ENCODE peak calls at places on chromosomes 3 and 15, in seven cellular contexts. O is GM12878, Y is GM20000, A is pancreas, C is Caco-2, F is breast epithelium, R is GM13976. K is an unnamed sample.

GRCh38 chr15:25730918-25731317 is 132.2 kb downstream of the ATP10A start:
- DNase-seq in O (no peak), Y (no peak), A (no peak), C (no peak), F (no peak), R (no peak), K (no peak)

GRCh38 chr3:141393151-141394076 is 25.1 kb downstream of the ZBTB38 start:
- DNase-seq in O (no peak), Y (no peak), A (no peak), C (no peak), F (peak; percentile 54), R (no peak), K (no peak)

GRCh38 chr15:101045236-101045646 is 126.1 kb downstream of the LRRK1 start:
- DNase-seq in O (no peak), Y (no peak), A (peak; percentile 4), C (peak; percentile 5), F (no peak), R (no peak), K (no peak)

GRCh38 chr3:2354702-2355101 is 256.0 kb downstream of the CNTN4 start:
- DNase-seq in O (no peak), Y (no peak), A (no peak), C (no peak), F (no peak), R (no peak), K (no peak)

GRCh38 chr3:72848703-72849081 is 447 bp upstream of the SHQ1 start:
- DNase-seq in O (peak; percentile 71), Y (peak; percentile 43), A (no peak), C (no peak), F (no peak), R (peak; percentile 55), K (peak; percentile 52)

GRCh38 chr15:80991446-80991845 is 1.8 kb upstream of the MESD start:
- DNase-seq in O (no peak), Y (no peak), A (peak; percentile 45), C (no peak), F (no peak), R (no peak), K (no peak)

GRCh38 chr3:188153949-188154757 is at the start of gene LPP:
- DNase-seq in O (no peak), Y (peak; percentile 82), A (peak; percentile 81), C (peak; percentile 79), F (no peak), R (peak; percentile 73), K (peak; percentile 87)

GRCh38 chr3:105877625-105877913 is 8.8 kb upstream of the CBLB start:
- DNase-seq in O (no peak), Y (no peak), A (no peak), C (no peak), F (no peak), R (no peak), K (no peak)

GRCh38 chr15:72202302-72202701 is 4.7 kb upstream of the GRAMD2A start:
- DNase-seq in O (no peak), Y (no peak), A (no peak), C (no peak), F (no peak), R (no peak), K (no peak)

GRCh38 chr3:134854285-134854684 is 59.2 kb downstream of the EPHB1 start:
- DNase-seq in O (no peak), Y (no peak), A (no peak), C (no peak), F (no peak), R (no peak), K (no peak)

GRCh38 chr3:58183891-58184290 is 26.9 kb downstream of the DNASE1L3 start:
- DNase-seq in O (no peak), Y (no peak), A (no peak), C (no peak), F (no peak), R (no peak), K (no peak)

GRCh38 chr15:70273808-70274207 is 176.1 kb upstream of the TLE3 start:
- DNase-seq in O (no peak), Y (no peak), A (no peak), C (no peak), F (no peak), R (no peak), K (no peak)

GRCh38 chr3:112470791-112471190 is 28.5 kb downstream of the BTLA start:
- DNase-seq in O (no peak), Y (no peak), A (no peak), C (no peak), F (no peak), R (no peak), K (no peak)

GRCh38 chr15:59420108-59420507 is 17.9 kb upstream of the FAM81A start:
- DNase-seq in O (no peak), Y (no peak), A (no peak), C (no peak), F (no peak), R (no peak), K (no peak)

GRCh38 chr3:99747915-99748314 is 69.7 kb upstream of the CMSS1 start:
- DNase-seq in O (no peak), Y (no peak), A (no peak), C (no peak), F (no peak), R (no peak), K (no peak)

GRCh38 chr3:128006061-128006470 is 46.2 kb upstream of the SEC61A1 start:
- DNase-seq in O (no peak), Y (no peak), A (no peak), C (no peak), F (no peak), R (no peak), K (no peak)

GRCh38 chr3:196184881-196185280 is 26.3 kb downstream of the ZDHHC19 start:
- DNase-seq in O (no peak), Y (no peak), A (no peak), C (no peak), F (no peak), R (no peak), K (no peak)

GRCh38 chr3:8767667-8768363 is 1.6 kb downstream of the OXTR start:
- DNase-seq in O (no peak), Y (peak; percentile 88), A (peak; percentile 29), C (peak; percentile 63), F (peak; percentile 55), R (peak; percentile 79), K (peak; percentile 87)

DNA sequence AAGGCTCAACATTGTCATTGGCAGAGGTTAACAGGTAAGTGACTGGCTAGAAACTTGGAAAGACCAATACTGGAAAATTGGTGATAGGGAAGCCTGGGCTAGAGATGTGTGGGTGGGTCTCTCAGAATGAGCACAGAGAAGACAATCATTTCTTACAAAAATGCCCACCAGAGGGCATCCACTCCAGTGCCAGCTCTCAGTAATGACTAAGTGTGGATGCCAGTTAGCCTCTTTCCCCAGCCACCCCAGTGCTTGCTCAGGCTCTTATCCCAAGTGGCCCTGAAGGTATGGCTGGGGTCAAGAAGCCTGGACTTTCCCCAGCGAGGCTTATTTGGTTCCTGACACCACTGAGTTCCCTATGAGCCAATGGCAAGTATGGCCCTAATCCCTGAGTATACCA is 115.9 kb upstream of the ST8SIA2 start:
- DNase-seq in O (no peak), Y (no peak), A (peak; percentile 11), C (no peak), F (no peak), R (peak; percentile 13), K (no peak)
- TF ChIP-seq CTCF in O (peak; percentile 34), Y (no peak), A (no peak), C (no peak), F (no peak), R (peak; percentile 11), K (peak; percentile 41)

GRCh38 chr3:156676467-156677119 is 2.2 kb downstream of the TIPARP start:
- DNase-seq in O (no peak), Y (no peak), A (no peak), C (no peak), F (no peak), R (no peak), K (no peak)

GRCh38 chr3:156673732-156674045 is 701 bp upstream of the TIPARP start:
- DNase-seq in O (no peak), Y (no peak), A (no peak), C (no peak), F (no peak), R (no peak), K (no peak)

GRCh38 chr3:156674046-156674910 is at the start of gene TIPARP:
- DNase-seq in O (peak; percentile 99), Y (peak; percentile 98), A (peak; percentile 99), C (peak; percentile 98), F (peak; percentile 99), R (peak; percentile 97), K (peak; percentile 98)

GRCh38 chr3:156675744-156676466 is 1.5 kb downstream of the TIPARP start:
- DNase-seq in O (no peak), Y (no peak), A (peak; percentile 41), C (no peak), F (peak; percentile 38), R (no peak), K (peak; percentile 31)

GRCh38 chr3:156674911-156675743 is 737 bp downstream of the TIPARP start:
- DNase-seq in O (no peak), Y (peak; percentile 45), A (peak; percentile 53), C (peak; percentile 42), F (peak; percentile 41), R (peak; percentile 46), K (peak; percentile 41)
- TF ChIP-seq CTCF in O (peak; percentile 46), Y (peak; percentile 14), A (no peak), C (peak; percentile 27), F (no peak), R (peak; percentile 53), K (peak; percentile 59)

DNA sequence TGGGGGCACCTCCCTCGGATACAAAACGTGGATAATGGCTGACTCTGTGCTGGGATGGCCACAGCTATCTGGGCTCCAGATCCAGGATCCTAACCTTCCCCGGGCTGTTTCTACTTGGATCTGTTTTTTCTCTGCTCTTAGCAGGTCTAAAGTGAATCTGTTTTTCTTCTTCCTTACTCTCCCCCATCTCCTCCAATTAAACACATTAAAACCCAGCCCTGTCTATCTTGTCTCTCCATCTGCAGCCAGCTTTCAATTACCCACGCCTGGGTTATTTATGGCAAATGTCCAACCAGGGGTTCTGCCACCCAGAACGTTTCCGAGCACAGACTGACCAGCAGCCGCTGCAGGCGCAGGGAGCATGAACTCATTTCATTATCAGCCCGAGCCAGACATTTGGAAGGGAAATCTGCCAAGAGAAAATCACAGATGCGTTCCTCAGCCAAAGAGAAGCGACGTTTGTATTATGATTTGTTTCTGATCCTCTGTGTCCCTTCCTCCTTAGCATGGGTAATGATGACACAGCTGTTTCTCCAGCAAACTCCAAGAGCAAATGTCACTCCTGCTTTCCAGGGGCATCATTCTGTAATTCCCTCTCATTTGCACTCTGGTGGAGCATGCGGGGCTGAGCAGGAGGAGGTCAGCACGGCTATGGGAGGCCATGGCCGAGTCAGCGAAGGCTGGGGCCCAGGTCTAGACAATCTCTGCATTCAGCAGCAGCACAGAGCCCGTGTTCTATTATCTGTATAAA is 42.0 kb downstream of the UMPS start:
- DNase-seq in O (no peak), Y (no peak), A (no peak), C (no peak), F (no peak), R (no peak), K (no peak)
- TF ChIP-seq CTCF in O (no peak), Y (no peak), A (no peak), C (no peak), F (no peak), R (no peak), K (no peak)

DNA sequence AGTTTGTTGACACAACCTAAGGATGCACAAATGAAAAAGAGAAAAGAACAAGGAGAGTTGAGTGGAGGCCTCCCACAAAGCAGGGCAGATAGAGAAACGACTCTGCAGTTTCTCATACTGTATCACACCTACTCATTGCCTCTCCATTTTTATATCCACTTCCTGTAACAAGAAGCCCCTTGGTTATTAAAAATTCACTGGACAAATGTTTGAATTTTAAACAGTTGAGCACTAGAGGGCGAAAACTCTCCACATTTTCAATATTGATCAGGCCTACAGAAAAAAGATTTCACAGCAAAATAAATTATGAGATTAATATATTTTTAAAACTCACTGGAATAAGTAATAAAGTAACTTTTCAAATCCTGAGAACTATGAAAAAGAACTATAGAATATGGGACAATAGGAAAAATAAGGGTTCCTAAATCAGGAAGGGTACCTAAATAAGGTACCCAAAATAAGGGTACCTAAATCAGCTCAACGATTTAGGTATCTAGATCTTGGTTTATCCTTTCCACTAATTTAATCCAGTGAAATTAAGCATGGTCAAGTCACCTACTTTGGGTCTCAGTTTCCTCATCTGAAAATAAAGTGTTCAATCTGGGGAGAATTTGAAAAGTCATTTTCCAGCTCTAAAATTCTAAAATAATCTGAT is 47.0 kb upstream of the PPIB start:
- DNase-seq in O (peak; percentile 9), Y (peak; percentile 32), A (no peak), C (no peak), F (no peak), R (peak; percentile 45), K (peak; percentile 31)
- TF ChIP-seq CTCF in O (peak; percentile 32), Y (peak; percentile 5), A (no peak), C (peak; percentile 35), F (no peak), R (peak; percentile 36), K (peak; percentile 41)